ENCODE peak calls at places on chromosomes 4 and X, in four cellular contexts. R is ovary, Z is HL-60, S is mucosa of descending colon. G is an unnamed sample.

GRCh38 chrX:18931972-18932371 is 51.9 kb downstream of the PHKA2 start:
- DNase-seq in R (no peak), S (no peak), Z (peak; percentile 23), G (peak; percentile 7)

GRCh38 chr4:81040175-81040659 is 9.7 kb downstream of the BMP3 start:
- DNase-seq in R (no peak), S (no peak), Z (peak; percentile 8), G (peak; percentile 38)

GRCh38 chrX:48798318-48798717 is 3.5 kb upstream of the HDAC6 start:
- DNase-seq in R (no peak), Z (no peak), S (no peak), G (no peak)

GRCh38 chr4:71195932-71196331 is 142.9 kb upstream of the SLC4A4 start:
- DNase-seq in R (no peak), Z (no peak), S (no peak), G (no peak)

GRCh38 chr4:2787230-2788100 is 5.4 kb upstream of the SH3BP2 start:
- DNase-seq in Z (peak; percentile 90), S (no peak), R (no peak), G (no peak)

GRCh38 chrX:107730991-107731766 is 44.4 kb downstream of the TSC22D3 start:
- DNase-seq in Z (no peak), R (no peak), S (no peak), G (no peak)

GRCh38 chrX:11406109-11406755 is 113.0 kb downstream of the AMELX start:
- DNase-seq in Z (no peak), S (no peak), R (no peak), G (no peak)

GRCh38 chr4:115596265-115597001 is 483.0 kb upstream of the NDST4 start:
- DNase-seq in S (no peak), Z (no peak), R (no peak), G (no peak)

GRCh38 chr4:56760194-56760593 is 61.3 kb downstream of the SPINK2 start:
- DNase-seq in R (no peak), Z (no peak), S (no peak), G (no peak)

GRCh38 chr4:41532336-41532735 is 5.6 kb upstream of the LIMCH1 start:
- DNase-seq in Z (no peak), R (no peak), S (no peak), G (no peak)

DNA sequence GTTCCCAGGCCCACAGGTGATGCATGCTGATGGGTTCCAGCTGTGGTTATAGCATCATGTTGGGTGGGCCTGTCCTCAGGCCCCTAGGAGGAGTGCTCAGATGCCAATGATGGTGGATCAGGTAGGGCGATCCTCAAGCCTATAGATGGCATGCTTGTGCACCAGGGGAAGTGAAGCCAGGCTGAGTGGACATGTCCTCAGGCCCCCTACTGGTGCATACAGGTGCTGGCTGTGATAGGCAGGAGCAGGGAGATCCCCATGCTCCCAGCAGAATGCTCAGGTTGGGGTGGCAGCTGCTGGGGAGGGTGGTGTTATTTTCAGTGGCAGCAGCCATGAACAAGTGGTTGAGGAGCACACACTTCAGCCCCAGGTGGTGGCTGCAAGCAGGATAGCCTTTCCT is 96.0 kb downstream of the SMARCA1 start:
- DNase-seq in S (no peak), R (no peak), Z (no peak), G (no peak)
- TF ChIP-seq CTCF in S (no peak), R (no peak), Z (no peak), G (no peak)

GRCh38 chrX:141341743-141342142 is 99.4 kb upstream of the SPANXC start:
- DNase-seq in R (no peak), S (no peak), Z (no peak), G (no peak)
- H3K4me3 ChIP-seq in R (no peak overlapping the region), S (no peak overlapping the region), Z (no peak overlapping the region), G (no peak overlapping the region)

GRCh38 chrX:40471965-40472648 is 108.7 kb upstream of the ATP6AP2 start:
- DNase-seq in Z (no peak), R (peak; percentile 42), S (peak; percentile 44), G (peak; percentile 62)
- TF ChIP-seq CTCF in Z (no peak), R (no peak), S (no peak), G (peak; percentile 36)

GRCh38 chrX:10173331-10173900 is 16.6 kb downstream of the CLCN4 start:
- DNase-seq in Z (no peak), R (peak; percentile 85), S (no peak), G (peak; percentile 93)
- H3K4me3 ChIP-seq in Z (no peak overlapping the region), R (no peak overlapping the region), S (no peak overlapping the region), G (no peak overlapping the region)

DNA sequence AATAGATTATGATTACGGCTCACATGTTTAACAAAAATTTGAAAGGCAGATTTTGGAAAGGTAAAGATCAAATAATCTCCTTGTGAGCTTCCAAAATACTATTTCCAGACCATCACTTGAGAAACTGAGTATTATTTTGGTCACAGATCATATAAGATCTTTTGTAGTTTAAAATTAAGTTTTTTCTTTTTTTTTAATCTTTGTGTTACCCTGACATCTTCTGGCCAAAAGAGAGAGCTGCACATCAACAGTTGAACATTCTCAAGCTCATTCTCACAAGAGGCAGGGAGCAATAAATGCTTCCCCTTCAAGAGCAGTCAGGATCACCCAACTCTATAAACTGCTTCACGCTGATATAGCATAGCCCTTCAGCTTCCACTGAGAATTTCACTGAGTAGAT is 15.9 kb downstream of the TMEM192 start:
- DNase-seq in Z (no peak), S (no peak), R (no peak), G (peak; percentile 8)
- TF ChIP-seq CTCF in Z (no peak), S (no peak), R (no peak), G (peak; percentile 25)

DNA sequence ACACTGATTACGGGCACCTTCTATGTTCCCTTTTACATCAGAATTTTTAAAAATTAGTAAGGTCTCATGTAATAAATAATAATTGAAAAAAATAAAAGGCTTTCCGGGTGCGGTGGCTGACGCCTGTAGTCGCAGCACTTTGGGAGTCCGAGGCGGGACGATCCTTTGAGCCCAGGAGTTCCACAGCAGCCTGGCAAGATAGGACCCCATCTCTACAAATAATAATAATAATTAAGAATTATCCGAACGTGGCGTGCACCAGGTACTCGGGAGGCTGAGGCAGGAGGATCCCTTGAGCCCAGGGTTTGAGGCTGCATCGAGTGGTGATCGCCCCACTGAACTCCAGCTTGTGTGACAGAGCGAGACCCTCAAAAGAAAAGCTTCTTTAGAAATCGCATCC is 771 bp upstream of the LAMTOR3 start:
- DNase-seq in R (peak; percentile 37), Z (no peak), S (peak; percentile 32), G (no peak)
- H3K4me3 ChIP-seq in R (peak overlapping the region; percentile 71), Z (peak overlapping the region; percentile 38), S (no peak overlapping the region), G (no peak overlapping the region)

GRCh38 chr4:46937493-46937892 is 28.4 kb upstream of the COX7B2 start:
- DNase-seq in R (no peak), Z (no peak), S (no peak), G (no peak)
- TF ChIP-seq CTCF in R (no peak), Z (no peak), S (no peak), G (peak; percentile 21)